ENCODE peak calls at places on chromosomes 11 and 22, in nine cellular contexts. One of them, this sample, is unnamed.

GRCh38 chr11:636511-637332 is at the start of gene DRD4:
- DNase-seq in GM13977: no peak
- DNase-seq in GM12878: no peak
- DNase-seq in AG04450: no peak
- DNase-seq in fibroblast of lung: no peak
- DNase-seq in A673: no peak
- DNase-seq in omental fat pad: no peak
- DNase-seq in Calu3: no peak
- DNase-seq in body of pancreas: no peak
- DNase-seq in this sample: no peak

GRCh38 chr11:71129624-71130023 is 122.8 kb downstream of the SHANK2 start:
- DNase-seq in GM13977: no peak
- DNase-seq in GM12878: no peak
- DNase-seq in AG04450: no peak
- DNase-seq in fibroblast of lung: no peak
- DNase-seq in A673: no peak
- DNase-seq in omental fat pad: no peak
- DNase-seq in Calu3: no peak
- DNase-seq in body of pancreas: no peak
- DNase-seq in this sample: no peak

GRCh38 chr22:28983788-28984441 is 77.7 kb downstream of the C22orf31 start:
- DNase-seq in GM13977: no peak
- DNase-seq in GM12878: no peak
- DNase-seq in AG04450: no peak
- DNase-seq in fibroblast of lung: peak
- DNase-seq in A673: no peak
- DNase-seq in omental fat pad: no peak
- DNase-seq in Calu3: no peak
- DNase-seq in body of pancreas: no peak
- DNase-seq in this sample: peak

GRCh38 chr11:110179064-110179463 is 85.9 kb downstream of the ZC3H12C start:
- DNase-seq in GM13977: no peak
- DNase-seq in GM12878: no peak
- DNase-seq in AG04450: no peak
- DNase-seq in fibroblast of lung: no peak
- DNase-seq in A673: no peak
- DNase-seq in omental fat pad: no peak
- DNase-seq in Calu3: no peak
- DNase-seq in body of pancreas: no peak
- DNase-seq in this sample: no peak

GRCh38 chr11:60875366-60875720 is 8.0 kb downstream of the ZP1 start:
- DNase-seq in GM13977: no peak
- DNase-seq in GM12878: no peak
- DNase-seq in AG04450: no peak
- DNase-seq in fibroblast of lung: no peak
- DNase-seq in A673: no peak
- DNase-seq in omental fat pad: no peak
- DNase-seq in Calu3: no peak
- DNase-seq in body of pancreas: no peak
- DNase-seq in this sample: no peak

GRCh38 chr11:132648841-132649240 is 883.5 kb downstream of the OPCML start:
- DNase-seq in GM13977: no peak
- DNase-seq in GM12878: no peak
- DNase-seq in AG04450: no peak
- DNase-seq in fibroblast of lung: no peak
- DNase-seq in A673: no peak
- DNase-seq in omental fat pad: no peak
- DNase-seq in Calu3: no peak
- DNase-seq in body of pancreas: no peak
- DNase-seq in this sample: no peak

GRCh38 chr11:124643605-124644425 is 21.2 kb downstream of the TBRG1 start:
- DNase-seq in GM13977: no peak
- DNase-seq in GM12878: no peak
- DNase-seq in AG04450: peak
- DNase-seq in fibroblast of lung: peak
- DNase-seq in A673: no peak
- DNase-seq in omental fat pad: no peak
- DNase-seq in Calu3: no peak
- DNase-seq in body of pancreas: no peak
- DNase-seq in this sample: no peak

GRCh38 chr11:69442012-69442806 is 39.3 kb upstream of the LINC01488 start:
- DNase-seq in GM13977: no peak
- DNase-seq in GM12878: no peak
- DNase-seq in AG04450: no peak
- DNase-seq in fibroblast of lung: no peak
- DNase-seq in A673: no peak
- DNase-seq in omental fat pad: no peak
- DNase-seq in Calu3: no peak
- DNase-seq in body of pancreas: no peak
- DNase-seq in this sample: no peak

GRCh38 chr11:1899100-1899499 is 7.4 kb upstream of the PRR33 start:
- DNase-seq in GM13977: no peak
- DNase-seq in GM12878: no peak
- DNase-seq in AG04450: no peak
- DNase-seq in fibroblast of lung: no peak
- DNase-seq in A673: no peak
- DNase-seq in omental fat pad: no peak
- DNase-seq in Calu3: no peak
- DNase-seq in body of pancreas: peak
- DNase-seq in this sample: no peak

GRCh38 chr11:114440971-114441810 is 1.9 kb downstream of the REXO2 start:
- DNase-seq in GM13977: no peak
- DNase-seq in GM12878: no peak
- DNase-seq in AG04450: no peak
- DNase-seq in fibroblast of lung: peak
- DNase-seq in A673: no peak
- DNase-seq in omental fat pad: no peak
- DNase-seq in Calu3: no peak
- DNase-seq in body of pancreas: no peak
- DNase-seq in this sample: peak

GRCh38 chr11:114168691-114169090 is 109.2 kb downstream of the ZBTB16 start:
- DNase-seq in GM13977: no peak
- DNase-seq in GM12878: no peak
- DNase-seq in AG04450: no peak
- DNase-seq in fibroblast of lung: no peak
- DNase-seq in A673: no peak
- DNase-seq in omental fat pad: no peak
- DNase-seq in Calu3: no peak
- DNase-seq in body of pancreas: peak
- DNase-seq in this sample: no peak

GRCh38 chr11:122180435-122180834 is 64.4 kb upstream of the BLID start:
- DNase-seq in GM13977: no peak
- DNase-seq in GM12878: no peak
- DNase-seq in AG04450: peak
- DNase-seq in fibroblast of lung: peak
- DNase-seq in A673: peak
- DNase-seq in omental fat pad: no peak
- DNase-seq in Calu3: no peak
- DNase-seq in body of pancreas: no peak
- DNase-seq in this sample: no peak

GRCh38 chr22:45717787-45718186 is 46.2 kb downstream of the ATXN10 start:
- DNase-seq in GM13977: no peak
- DNase-seq in GM12878: no peak
- DNase-seq in AG04450: peak
- DNase-seq in fibroblast of lung: peak
- DNase-seq in A673: no peak
- DNase-seq in omental fat pad: no peak
- DNase-seq in Calu3: no peak
- DNase-seq in body of pancreas: no peak
- DNase-seq in this sample: no peak

GRCh38 chr22:30308518-30309230 is 18.1 kb downstream of the TBC1D10A start:
- DNase-seq in GM13977: peak
- DNase-seq in GM12878: peak
- DNase-seq in AG04450: no peak
- DNase-seq in fibroblast of lung: peak
- DNase-seq in A673: no peak
- DNase-seq in omental fat pad: no peak
- DNase-seq in Calu3: no peak
- DNase-seq in body of pancreas: peak
- DNase-seq in this sample: no peak

GRCh38 chr11:75766449-75767227 is 1.9 kb upstream of the DGAT2 start:
- DNase-seq in GM13977: peak
- DNase-seq in GM12878: no peak
- DNase-seq in AG04450: no peak
- DNase-seq in fibroblast of lung: no peak
- DNase-seq in A673: no peak
- DNase-seq in omental fat pad: no peak
- DNase-seq in Calu3: no peak
- DNase-seq in body of pancreas: no peak
- DNase-seq in this sample: no peak

GRCh38 chr22:30879398-30879797 is 89.2 kb downstream of the MORC2 start:
- DNase-seq in GM13977: no peak
- DNase-seq in GM12878: no peak
- DNase-seq in AG04450: no peak
- DNase-seq in fibroblast of lung: no peak
- DNase-seq in A673: no peak
- DNase-seq in omental fat pad: no peak
- DNase-seq in Calu3: no peak
- DNase-seq in body of pancreas: no peak
- DNase-seq in this sample: no peak

GRCh38 chr11:87036756-87037449 is 831 bp upstream of the TMEM135 start:
- DNase-seq in GM13977: peak
- DNase-seq in GM12878: no peak
- DNase-seq in AG04450: no peak
- DNase-seq in fibroblast of lung: no peak
- DNase-seq in A673: no peak
- DNase-seq in omental fat pad: no peak
- DNase-seq in Calu3: no peak
- DNase-seq in body of pancreas: peak
- DNase-seq in this sample: no peak

DNA sequence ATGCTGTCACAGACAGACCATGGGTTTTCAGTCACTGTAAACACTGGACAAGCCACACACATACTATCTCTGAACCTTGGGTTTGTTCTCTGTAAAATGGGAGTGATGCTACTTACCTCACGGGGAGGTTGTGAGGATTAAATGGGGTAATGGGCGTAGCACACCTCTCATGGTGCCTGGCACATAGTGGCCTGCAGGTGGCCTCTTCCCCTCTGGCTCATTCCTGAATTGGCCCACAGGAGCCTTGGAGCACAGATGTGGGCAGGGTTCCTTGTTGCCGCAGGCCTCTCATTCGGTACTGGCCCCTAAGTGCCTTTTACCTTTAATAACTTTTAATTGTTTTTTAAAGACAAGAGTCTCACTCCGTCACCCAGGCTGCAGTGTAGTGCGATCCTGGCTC is 11.7 kb downstream of the MICAL2 start:
- DNase-seq in GM13977: no peak
- DNase-seq in GM12878: no peak
- DNase-seq in AG04450: no peak
- DNase-seq in fibroblast of lung: no peak
- DNase-seq in A673: peak
- DNase-seq in omental fat pad: no peak
- DNase-seq in Calu3: peak
- DNase-seq in body of pancreas: peak
- DNase-seq in this sample: no peak
- TF ChIP-seq CTCF in GM13977: peak
- TF ChIP-seq CTCF in GM12878: peak
- TF ChIP-seq CTCF in AG04450: peak
- TF ChIP-seq CTCF in fibroblast of lung: peak
- TF ChIP-seq CTCF in A673: peak
- TF ChIP-seq CTCF in omental fat pad: no peak
- TF ChIP-seq CTCF in Calu3: peak
- TF ChIP-seq CTCF in body of pancreas: peak
- TF ChIP-seq CTCF in this sample: peak

GRCh38 chr11:40421187-40421586 is 1038.3 kb downstream of the LRRC4C start:
- DNase-seq in GM13977: no peak
- DNase-seq in GM12878: no peak
- DNase-seq in AG04450: no peak
- DNase-seq in fibroblast of lung: no peak
- DNase-seq in A673: no peak
- DNase-seq in omental fat pad: no peak
- DNase-seq in Calu3: no peak
- DNase-seq in body of pancreas: no peak
- DNase-seq in this sample: no peak

GRCh38 chr11:40425168-40425567 is 1034.3 kb downstream of the LRRC4C start:
- DNase-seq in GM13977: no peak
- DNase-seq in GM12878: no peak
- DNase-seq in AG04450: no peak
- DNase-seq in fibroblast of lung: no peak
- DNase-seq in A673: peak
- DNase-seq in omental fat pad: no peak
- DNase-seq in Calu3: no peak
- DNase-seq in body of pancreas: no peak
- DNase-seq in this sample: no peak
- TF ChIP-seq CTCF in GM13977: no peak
- TF ChIP-seq CTCF in GM12878: no peak
- TF ChIP-seq CTCF in AG04450: no peak
- TF ChIP-seq CTCF in fibroblast of lung: no peak
- TF ChIP-seq CTCF in A673: peak
- TF ChIP-seq CTCF in omental fat pad: no peak
- TF ChIP-seq CTCF in Calu3: no peak
- TF ChIP-seq CTCF in body of pancreas: no peak
- TF ChIP-seq CTCF in this sample: peak

GRCh38 chr11:37230865-37231264 is 632.8 kb upstream of the RAG2 start:
- DNase-seq in GM13977: no peak
- DNase-seq in GM12878: no peak
- DNase-seq in AG04450: no peak
- DNase-seq in fibroblast of lung: no peak
- DNase-seq in A673: peak
- DNase-seq in omental fat pad: no peak
- DNase-seq in Calu3: no peak
- DNase-seq in body of pancreas: no peak
- DNase-seq in this sample: no peak
- TF ChIP-seq CTCF in GM13977: no peak
- TF ChIP-seq CTCF in GM12878: peak
- TF ChIP-seq CTCF in AG04450: no peak
- TF ChIP-seq CTCF in fibroblast of lung: no peak
- TF ChIP-seq CTCF in A673: peak
- TF ChIP-seq CTCF in omental fat pad: no peak
- TF ChIP-seq CTCF in Calu3: no peak
- TF ChIP-seq CTCF in body of pancreas: no peak
- TF ChIP-seq CTCF in this sample: no peak

GRCh38 chr11:6567371-6567745 is 36.1 kb downstream of the RRP8 start:
- DNase-seq in GM13977: peak
- DNase-seq in GM12878: no peak
- DNase-seq in AG04450: no peak
- DNase-seq in fibroblast of lung: no peak
- DNase-seq in A673: no peak
- DNase-seq in omental fat pad: no peak
- DNase-seq in Calu3: no peak
- DNase-seq in body of pancreas: no peak
- DNase-seq in this sample: peak

GRCh38 chr11:6565988-6566703 is 37.3 kb downstream of the RRP8 start:
- DNase-seq in GM13977: peak
- DNase-seq in GM12878: no peak
- DNase-seq in AG04450: no peak
- DNase-seq in fibroblast of lung: no peak
- DNase-seq in A673: no peak
- DNase-seq in omental fat pad: no peak
- DNase-seq in Calu3: no peak
- DNase-seq in body of pancreas: no peak
- DNase-seq in this sample: no peak

GRCh38 chr11:6569706-6570105 is 33.7 kb downstream of the RRP8 start:
- DNase-seq in GM13977: no peak
- DNase-seq in GM12878: no peak
- DNase-seq in AG04450: no peak
- DNase-seq in fibroblast of lung: no peak
- DNase-seq in A673: no peak
- DNase-seq in omental fat pad: no peak
- DNase-seq in Calu3: no peak
- DNase-seq in body of pancreas: no peak
- DNase-seq in this sample: no peak

GRCh38 chr11:6566704-6567370 is 36.6 kb downstream of the RRP8 start:
- DNase-seq in GM13977: peak
- DNase-seq in GM12878: no peak
- DNase-seq in AG04450: no peak
- DNase-seq in fibroblast of lung: no peak
- DNase-seq in A673: no peak
- DNase-seq in omental fat pad: no peak
- DNase-seq in Calu3: no peak
- DNase-seq in body of pancreas: no peak
- DNase-seq in this sample: no peak

GRCh38 chr11:6568191-6568918 is 35.1 kb downstream of the RRP8 start:
- DNase-seq in GM13977: peak
- DNase-seq in GM12878: no peak
- DNase-seq in AG04450: peak
- DNase-seq in fibroblast of lung: peak
- DNase-seq in A673: peak
- DNase-seq in omental fat pad: no peak
- DNase-seq in Calu3: no peak
- DNase-seq in body of pancreas: peak
- DNase-seq in this sample: peak
- TF ChIP-seq CTCF in GM13977: no peak
- TF ChIP-seq CTCF in GM12878: no peak
- TF ChIP-seq CTCF in AG04450: peak
- TF ChIP-seq CTCF in fibroblast of lung: no peak
- TF ChIP-seq CTCF in A673: peak
- TF ChIP-seq CTCF in omental fat pad: no peak
- TF ChIP-seq CTCF in Calu3: no peak
- TF ChIP-seq CTCF in body of pancreas: no peak
- TF ChIP-seq CTCF in this sample: no peak

This sample was measured in LNCaP clone FGC.